ENCODE peak calls at places on chromosome 1, in six cellular contexts. E is HL-60; B is cardiac fibroblast; I is neuronal stem cell; G is Peyer's patch; Y is CD4-positive, CD25-positive, alpha-beta regulatory T cell. P is an unnamed sample.

GRCh38 chr1:43507296-43508295 is 23.1 kb upstream of the PTPRF start:
- DNase-seq in G (no peak), I (no peak), B (no peak), Y (no peak), E (no peak), P (no peak)

GRCh38 chr1:31705080-31705866 is 1.5 kb upstream of the COL16A1 start:
- DNase-seq in B (peak), Y (peak), G (peak), I (no peak), E (no peak), P (peak)

GRCh38 chr1:12080156-12080555 is 17.1 kb downstream of the TNFRSF8 start:
- DNase-seq in G (no peak), I (no peak), B (no peak), Y (no peak), E (no peak), P (no peak)

GRCh38 chr1:210251680-210252490 is 19.3 kb downstream of the SERTAD4 start:
- DNase-seq in E (no peak), Y (no peak), I (no peak), G (peak), B (no peak), P (no peak)

GRCh38 chr1:205448540-205449253 is 7.1 kb downstream of the BLACAT1 start:
- DNase-seq in B (no peak), Y (no peak), E (no peak), G (peak), I (no peak), P (no peak)

GRCh38 chr1:226638001-226638601 is 89.5 kb downstream of the STUM start:
- DNase-seq in I (no peak), Y (no peak), G (peak), B (no peak), E (no peak), P (no peak)

GRCh38 chr1:245754463-245754961 is 599.7 kb downstream of the KIF26B start:
- DNase-seq in G (no peak), I (no peak), E (no peak), B (no peak), Y (no peak), P (no peak)

GRCh38 chr1:89287182-89288050 is 14.8 kb upstream of the GBP5 start:
- DNase-seq in Y (no peak), G (no peak), B (no peak), E (no peak), I (no peak), P (no peak)

GRCh38 chr1:113106910-113107309 is 33.9 kb downstream of the LRIG2 start:
- DNase-seq in B (no peak), I (no peak), Y (no peak), E (no peak), G (no peak), P (no peak)

GRCh38 chr1:61268546-61269243 is 186.3 kb downstream of the NFIA start:
- DNase-seq in Y (no peak), G (no peak), B (no peak), I (no peak), E (no peak), P (no peak)

GRCh38 chr1:235304549-235305451 is 23.2 kb downstream of the ARID4B start:
- DNase-seq in E (no peak), G (no peak), I (no peak), B (peak), Y (peak), P (peak)

GRCh38 chr1:112247036-112247597 is 148.9 kb upstream of the CTTNBP2NL start:
- DNase-seq in G (no peak), I (no peak), E (no peak), Y (no peak), B (no peak), P (no peak)

GRCh38 chr1:23357112-23357908 is 12.3 kb downstream of the ZNF436 start:
- DNase-seq in B (no peak), Y (no peak), I (no peak), G (no peak), E (no peak), P (no peak)

GRCh38 chr1:17829579-17829978 is 74.4 kb downstream of the ACTL8 start:
- DNase-seq in E (no peak), B (no peak), Y (no peak), I (no peak), G (no peak), P (no peak)

GRCh38 chr1:162562452-162562828 is 918 bp downstream of the UAP1 start:
- DNase-seq in B (peak), Y (no peak), G (no peak), E (no peak), I (no peak), P (no peak)

GRCh38 chr1:219088778-219089557 is 84.7 kb upstream of the LYPLAL1 start:
- DNase-seq in I (no peak), B (peak), G (no peak), E (peak), Y (no peak), P (no peak)

GRCh38 chr1:100643430-100644196 is 75.9 kb upstream of the VCAM1 start:
- DNase-seq in B (peak), Y (no peak), E (no peak), G (no peak), I (no peak), P (no peak)

GRCh38 chr1:163174524-163175437 is 27.9 kb downstream of the RGS5 start:
- DNase-seq in I (peak), G (peak), B (peak), Y (peak), E (no peak), P (peak)

GRCh38 chr1:113871597-113872113 is at the start of gene PTPN22:
- DNase-seq in B (peak), E (peak), Y (peak), I (no peak), G (no peak), P (peak)

GRCh38 chr1:219812491-219813221 is 115.7 kb downstream of the SLC30A10 start:
- DNase-seq in Y (peak), I (peak), B (peak), G (no peak), E (no peak), P (peak)

GRCh38 chr1:7299994-7300393 is 471.1 kb upstream of the VAMP3 start:
- DNase-seq in B (peak), I (no peak), G (no peak), Y (no peak), E (no peak), P (no peak)

GRCh38 chr1:213385201-213385600 is 334.2 kb downstream of the RPS6KC1 start:
- DNase-seq in E (no peak), B (no peak), G (no peak), I (no peak), Y (no peak), P (no peak)
- H3K4me3 ChIP-seq in E (no peak), B (no peak), G (no peak), I (no peak), Y (no peak), P (no peak)

GRCh38 chr1:26734501-26735058 is 38.8 kb downstream of the ARID1A start:
- DNase-seq in B (peak), E (no peak), Y (no peak), I (no peak), G (no peak), P (no peak)
- H3K4me3 ChIP-seq in B (no peak), E (no peak), Y (no peak), I (no peak), G (no peak), P (no peak)

GRCh38 chr1:19606817-19607706 is 37.0 kb upstream of the NBL1 start:
- DNase-seq in E (no peak), Y (peak), B (no peak), I (no peak), G (no peak), P (peak)
- H3K4me3 ChIP-seq in E (no peak), Y (peak), B (no peak), I (no peak), G (no peak), P (no peak)

DNA sequence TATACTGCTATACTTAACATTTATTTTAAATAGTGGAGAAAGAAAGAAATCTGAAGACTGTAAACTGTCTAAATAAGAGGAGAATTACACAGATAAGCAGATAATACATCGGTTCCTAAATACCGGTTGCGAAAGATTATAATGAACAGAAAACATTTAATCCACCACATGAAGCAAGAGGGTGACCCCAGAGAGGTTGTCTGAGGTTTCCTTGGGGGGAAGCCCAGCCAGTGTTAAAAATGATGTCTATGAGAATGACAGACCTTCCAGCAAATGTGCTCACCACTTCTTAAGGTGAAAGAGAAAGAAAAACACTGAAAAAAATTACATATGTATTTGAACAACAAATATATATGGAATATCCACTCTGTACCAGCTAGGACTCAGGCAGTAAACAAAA is 356.3 kb upstream of the KAZN start:
- DNase-seq in B (no peak), G (no peak), Y (no peak), I (no peak), E (no peak), P (peak)
- H3K4me3 ChIP-seq in B (no peak), G (no peak), Y (no peak), I (no peak), E (no peak), P (no peak)

DNA sequence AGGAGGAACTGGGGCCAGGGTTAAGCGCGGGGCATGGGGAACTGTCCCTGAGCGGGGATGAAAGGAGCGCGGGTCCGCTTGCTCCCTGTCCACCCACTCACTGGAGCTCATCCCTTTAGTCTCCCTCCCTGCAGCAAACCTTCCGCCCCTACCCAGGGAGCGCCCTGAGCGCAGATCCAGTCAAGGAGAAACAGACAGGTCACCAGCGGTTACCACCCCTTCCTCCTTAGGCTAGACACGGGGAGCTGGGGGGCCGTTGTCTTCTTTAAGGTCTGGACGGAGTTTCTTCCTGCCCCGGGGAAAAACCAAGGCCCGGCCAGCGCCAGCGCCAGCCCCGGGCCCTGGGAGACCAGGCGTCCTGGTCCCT is 966 bp downstream of the WNT4 start:
- DNase-seq in G (no peak), Y (no peak), I (no peak), E (no peak), B (no peak), P (no peak)
- H3K4me3 ChIP-seq in G (peak), Y (no peak), I (no peak), E (no peak), B (no peak), P (no peak)

DNA sequence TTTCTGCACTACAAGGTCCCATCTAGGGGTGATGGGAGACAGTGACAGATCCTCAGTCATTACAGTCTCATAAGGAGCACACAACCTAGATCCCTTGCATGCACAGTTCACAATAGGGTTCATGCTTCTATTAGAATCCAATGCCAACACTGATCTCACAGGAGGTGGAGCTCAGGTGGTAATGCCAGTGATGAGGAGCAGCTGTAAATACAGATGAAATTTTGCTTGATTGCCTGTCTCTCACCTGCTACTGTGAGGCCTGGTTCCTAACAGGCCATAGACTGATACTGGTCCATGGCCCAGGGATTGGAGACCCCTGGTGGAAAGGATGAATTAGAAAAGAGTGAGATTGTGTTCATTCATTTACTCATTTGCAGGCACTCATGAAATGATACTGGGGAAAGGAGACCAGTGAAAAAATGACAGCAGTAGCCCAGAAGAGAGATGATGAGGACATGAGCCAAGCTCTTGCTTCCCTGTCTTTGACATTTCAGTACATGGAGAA is 251.6 kb upstream of the DUSP10 start:
- DNase-seq in Y (no peak), B (no peak), I (no peak), E (no peak), G (no peak), P (no peak)
- H3K4me3 ChIP-seq in Y (no peak), B (no peak), I (no peak), E (no peak), G (no peak), P (no peak)

GRCh38 chr1:183238071-183238470 is 52.0 kb downstream of the LAMC2 start:
- DNase-seq in G (no peak), I (no peak), E (no peak), B (peak), Y (no peak), P (no peak)

GRCh38 chr1:183242556-183242955 is 56.5 kb downstream of the LAMC2 start:
- DNase-seq in G (no peak), B (no peak), I (no peak), E (no peak), Y (no peak), P (no peak)

GRCh38 chr1:183239220-183239742 is 53.2 kb downstream of the LAMC2 start:
- DNase-seq in B (no peak), G (no peak), E (no peak), Y (no peak), I (no peak), P (no peak)

GRCh38 chr1:183241446-183241845 is 55.4 kb downstream of the LAMC2 start:
- DNase-seq in Y (no peak), G (no peak), I (no peak), E (no peak), B (peak), P (no peak)

GRCh38 chr1:183239793-183240625 is 53.9 kb downstream of the LAMC2 start:
- DNase-seq in I (no peak), B (no peak), E (no peak), G (no peak), Y (no peak), P (no peak)
- H3K4me3 ChIP-seq in I (no peak), B (no peak), E (no peak), G (no peak), Y (no peak), P (no peak)